ENCODE peak calls at places on chromosomes 7 and 10, in nine cellular contexts. U is kidney tubule cell; Q is activated T-cell treated with anti-CD3 and anti-CD28 coated beads, Interleukin-2, amount 50 U/mL, for 72 hours; K is suprapubic skin; Z is CD4-positive, CD25-positive, alpha-beta regulatory T cell; V is T-helper 1 cell; H is heart left ventricle; R is fibroblast of mammary gland; Y is small intestine. M is an unnamed sample.

GRCh38 chr10:33721509-33721908 is 387.0 kb upstream of the NRP1 start:
- DNase-seq in U (no peak), Q (no peak), K (no peak), Z (no peak), V (no peak), H (peak), R (no peak), Y (no peak), M (no peak)

GRCh38 chr7:50362142-50362541 is 57.6 kb downstream of the IKZF1 start:
- DNase-seq in U (no peak), Q (no peak), K (no peak), Z (no peak), V (no peak), H (no peak), R (no peak), Y (no peak), M (no peak)

GRCh38 chr10:73773152-73773879 is 8.5 kb upstream of the CHCHD1 start:
- DNase-seq in U (peak), Q (no peak), K (no peak), Z (no peak), V (no peak), H (peak), R (peak), Y (peak), M (no peak)

GRCh38 chr10:93440591-93441012 is 41.5 kb downstream of the MYOF start:
- DNase-seq in U (peak), Q (no peak), K (no peak), Z (no peak), V (no peak), H (no peak), R (peak), Y (no peak), M (no peak)

GRCh38 chr10:28810062-28810870 is 132.9 kb downstream of the BAMBI start:
- DNase-seq in U (peak), Q (no peak), K (no peak), Z (no peak), V (no peak), H (no peak), R (no peak), Y (no peak), M (no peak)

GRCh38 chr10:133393401-133394063 is 425 bp upstream of the MTG1 start:
- DNase-seq in U (no peak), Q (no peak), K (no peak), Z (no peak), V (no peak), H (no peak), R (no peak), Y (no peak), M (no peak)

GRCh38 chr10:81873932-81874816 is 820 bp upstream of the NRG3 start:
- DNase-seq in U (peak), Q (no peak), K (no peak), Z (no peak), V (no peak), H (peak), R (peak), Y (peak), M (peak)

GRCh38 chr7:116786791-116787443 is 75.5 kb upstream of the CAPZA2 start:
- DNase-seq in U (peak), Q (peak), K (no peak), Z (no peak), V (no peak), H (no peak), R (peak), Y (peak), M (no peak)

GRCh38 chr10:49736564-49737113 is 25.5 kb downstream of the OGDHL start:
- DNase-seq in U (no peak), Q (no peak), K (peak), Z (no peak), V (no peak), H (no peak), R (no peak), Y (no peak), M (no peak)

GRCh38 chr7:151518105-151518780 is 1.5 kb downstream of the RHEB start:
- DNase-seq in U (peak), Q (peak), K (no peak), Z (peak), V (peak), H (peak), R (peak), Y (peak), M (peak)

GRCh38 chr10:70265032-70265689 is 18.6 kb downstream of the NPFFR1 start:
- DNase-seq in U (peak), Q (no peak), K (no peak), Z (no peak), V (no peak), H (no peak), R (no peak), Y (no peak), M (no peak)

GRCh38 chr10:124886195-124886594 is 55.7 kb upstream of the ZRANB1 start:
- DNase-seq in U (no peak), Q (no peak), K (no peak), Z (no peak), V (no peak), H (no peak), R (no peak), Y (no peak), M (no peak)

GRCh38 chr10:107442035-107442505 is 277.6 kb upstream of the SORCS1 start:
- DNase-seq in U (peak), Q (no peak), K (no peak), Z (no peak), V (no peak), H (no peak), R (peak), Y (no peak), M (no peak)

GRCh38 chr10:35639651-35640311 is 2.3 kb downstream of the FZD8 start:
- DNase-seq in U (peak), Q (no peak), K (no peak), Z (no peak), V (no peak), H (peak), R (peak), Y (no peak), M (peak)

GRCh38 chr10:807958-808353 is 118.5 kb upstream of the DIP2C start:
- DNase-seq in U (no peak), Q (no peak), K (no peak), Z (no peak), V (no peak), H (no peak), R (no peak), Y (no peak), M (no peak)

GRCh38 chr10:70233939-70234300 is 691 bp upstream of the PPA1 start:
- DNase-seq in U (no peak), Q (no peak), K (no peak), Z (no peak), V (no peak), H (no peak), R (no peak), Y (peak), M (no peak)

GRCh38 chr7:147556317-147556716 is 1034.2 kb upstream of the C7orf33 start:
- DNase-seq in U (no peak), Q (no peak), K (no peak), Z (no peak), V (no peak), H (no peak), R (no peak), Y (no peak), M (no peak)

GRCh38 chr10:113273151-113273876 is 279.5 kb upstream of the HABP2 start:
- DNase-seq in U (peak), Q (no peak), K (no peak), Z (no peak), V (no peak), H (peak), R (no peak), Y (no peak), M (peak)

GRCh38 chr7:5997210-5997808 is 11.5 kb downstream of the PMS2 start:
- DNase-seq in U (peak), Q (peak), K (no peak), Z (peak), V (peak), H (peak), R (peak), Y (peak), M (no peak)

GRCh38 chr7:12323415-12323814 is 80.2 kb downstream of the VWDE start:
- DNase-seq in U (no peak), Q (no peak), K (no peak), Z (no peak), V (no peak), H (no peak), R (no peak), Y (no peak), M (no peak)

GRCh38 chr7:2853147-2853546 is 9.0 kb upstream of the GNA12 start:
- DNase-seq in U (no peak), Q (no peak), K (no peak), Z (no peak), V (no peak), H (peak), R (peak), Y (no peak), M (no peak)

GRCh38 chr10:104478380-104478779 is 124.7 kb downstream of the CFAP58 start:
- DNase-seq in U (peak), Q (no peak), K (no peak), Z (no peak), V (no peak), H (no peak), R (no peak), Y (no peak), M (no peak)

GRCh38 chr7:73703985-73704639 is 15.4 kb downstream of the STX1A start:
- DNase-seq in U (no peak), Q (peak), K (no peak), Z (peak), V (peak), H (peak), R (peak), Y (peak), M (peak)

GRCh38 chr10:121771957-121772356 is 155.9 kb downstream of the ATE1 start:
- DNase-seq in U (no peak), Q (no peak), K (no peak), Z (no peak), V (no peak), H (no peak), R (peak), Y (no peak), M (no peak)

M was measured in Right ventricle myocardium superior.